ENCODE peak calls at places on chromosomes 11 and 22, in ten cellular contexts. One of them, this sample, is unnamed.

GRCh38 chr22:38177926-38178604 is 3.6 kb downstream of the PLA2G6 start:
- DNase-seq in colonic mucosa: peak
- DNase-seq in foreskin fibroblast: peak
- DNase-seq in mammary epithelial cell: peak
- DNase-seq in activated CD8-positive, alpha-beta T cell treated with anti-CD3 and anti-CD28 coated beads for 36 hours: no peak
- DNase-seq in GM23338: peak
- DNase-seq in GM13976: no peak
- DNase-seq in RWPE1: no peak
- DNase-seq in epithelial cell of esophagus: peak
- DNase-seq in PC-3: peak
- DNase-seq in this sample: peak

GRCh38 chr11:122676638-122677037 is 21.1 kb downstream of the UBASH3B start:
- DNase-seq in colonic mucosa: no peak
- DNase-seq in foreskin fibroblast: no peak
- DNase-seq in mammary epithelial cell: peak
- DNase-seq in activated CD8-positive, alpha-beta T cell treated with anti-CD3 and anti-CD28 coated beads for 36 hours: peak
- DNase-seq in GM23338: no peak
- DNase-seq in GM13976: no peak
- DNase-seq in RWPE1: peak
- DNase-seq in epithelial cell of esophagus: peak
- DNase-seq in PC-3: peak
- DNase-seq in this sample: peak

GRCh38 chr11:69040581-69041260 is 8.0 kb upstream of the TPCN2 start:
- DNase-seq in colonic mucosa: no peak
- DNase-seq in foreskin fibroblast: peak
- DNase-seq in mammary epithelial cell: no peak
- DNase-seq in activated CD8-positive, alpha-beta T cell treated with anti-CD3 and anti-CD28 coated beads for 36 hours: peak
- DNase-seq in GM23338: no peak
- DNase-seq in GM13976: no peak
- DNase-seq in RWPE1: no peak
- DNase-seq in epithelial cell of esophagus: no peak
- DNase-seq in PC-3: no peak
- DNase-seq in this sample: no peak

GRCh38 chr22:24200616-24201212 is 19.4 kb downstream of the SUSD2 start:
- DNase-seq in colonic mucosa: no peak
- DNase-seq in foreskin fibroblast: peak
- DNase-seq in mammary epithelial cell: peak
- DNase-seq in activated CD8-positive, alpha-beta T cell treated with anti-CD3 and anti-CD28 coated beads for 36 hours: no peak
- DNase-seq in GM23338: no peak
- DNase-seq in GM13976: no peak
- DNase-seq in RWPE1: peak
- DNase-seq in epithelial cell of esophagus: peak
- DNase-seq in PC-3: peak
- DNase-seq in this sample: peak

GRCh38 chr11:20599424-20600346 is at the start of gene SLC6A5:
- DNase-seq in colonic mucosa: no peak
- DNase-seq in foreskin fibroblast: peak
- DNase-seq in mammary epithelial cell: peak
- DNase-seq in activated CD8-positive, alpha-beta T cell treated with anti-CD3 and anti-CD28 coated beads for 36 hours: peak
- DNase-seq in GM23338: peak
- DNase-seq in GM13976: peak
- DNase-seq in RWPE1: peak
- DNase-seq in epithelial cell of esophagus: peak
- DNase-seq in PC-3: peak
- DNase-seq in this sample: peak

GRCh38 chr22:29801153-29801552 is 34.0 kb downstream of the UQCR10 start:
- DNase-seq in colonic mucosa: no peak
- DNase-seq in foreskin fibroblast: no peak
- DNase-seq in mammary epithelial cell: no peak
- DNase-seq in activated CD8-positive, alpha-beta T cell treated with anti-CD3 and anti-CD28 coated beads for 36 hours: no peak
- DNase-seq in GM23338: peak
- DNase-seq in GM13976: no peak
- DNase-seq in RWPE1: no peak
- DNase-seq in epithelial cell of esophagus: no peak
- DNase-seq in PC-3: no peak
- DNase-seq in this sample: no peak

GRCh38 chr22:44201556-44202129 is 20.9 kb downstream of the PARVG start:
- DNase-seq in colonic mucosa: no peak
- DNase-seq in foreskin fibroblast: no peak
- DNase-seq in mammary epithelial cell: no peak
- DNase-seq in activated CD8-positive, alpha-beta T cell treated with anti-CD3 and anti-CD28 coated beads for 36 hours: no peak
- DNase-seq in GM23338: no peak
- DNase-seq in GM13976: no peak
- DNase-seq in RWPE1: no peak
- DNase-seq in epithelial cell of esophagus: no peak
- DNase-seq in PC-3: no peak
- DNase-seq in this sample: no peak

GRCh38 chr11:129932385-129933067 is 37.1 kb upstream of the NFRKB start:
- DNase-seq in colonic mucosa: no peak
- DNase-seq in foreskin fibroblast: no peak
- DNase-seq in mammary epithelial cell: peak
- DNase-seq in activated CD8-positive, alpha-beta T cell treated with anti-CD3 and anti-CD28 coated beads for 36 hours: no peak
- DNase-seq in GM23338: no peak
- DNase-seq in GM13976: no peak
- DNase-seq in RWPE1: no peak
- DNase-seq in epithelial cell of esophagus: peak
- DNase-seq in PC-3: peak
- DNase-seq in this sample: no peak

GRCh38 chr11:5234390-5234834 is at the start of gene HBD:
- DNase-seq in colonic mucosa: no peak
- DNase-seq in foreskin fibroblast: no peak
- DNase-seq in mammary epithelial cell: peak
- DNase-seq in activated CD8-positive, alpha-beta T cell treated with anti-CD3 and anti-CD28 coated beads for 36 hours: no peak
- DNase-seq in GM23338: no peak
- DNase-seq in GM13976: no peak
- DNase-seq in RWPE1: no peak
- DNase-seq in epithelial cell of esophagus: no peak
- DNase-seq in PC-3: no peak
- DNase-seq in this sample: no peak

GRCh38 chr11:24082241-24082640 is 414.6 kb upstream of the LUZP2 start:
- DNase-seq in colonic mucosa: no peak
- DNase-seq in foreskin fibroblast: no peak
- DNase-seq in mammary epithelial cell: no peak
- DNase-seq in activated CD8-positive, alpha-beta T cell treated with anti-CD3 and anti-CD28 coated beads for 36 hours: no peak
- DNase-seq in GM23338: no peak
- DNase-seq in GM13976: no peak
- DNase-seq in RWPE1: no peak
- DNase-seq in epithelial cell of esophagus: no peak
- DNase-seq in PC-3: no peak
- DNase-seq in this sample: no peak

GRCh38 chr22:24703101-24703500 is 71.4 kb downstream of the PIWIL3 start:
- DNase-seq in colonic mucosa: peak
- DNase-seq in foreskin fibroblast: peak
- DNase-seq in mammary epithelial cell: peak
- DNase-seq in activated CD8-positive, alpha-beta T cell treated with anti-CD3 and anti-CD28 coated beads for 36 hours: no peak
- DNase-seq in GM23338: no peak
- DNase-seq in GM13976: no peak
- DNase-seq in RWPE1: no peak
- DNase-seq in epithelial cell of esophagus: no peak
- DNase-seq in PC-3: no peak
- DNase-seq in this sample: no peak

GRCh38 chr11:10348650-10349280 is 43.9 kb downstream of the ADM start:
- DNase-seq in colonic mucosa: no peak
- DNase-seq in foreskin fibroblast: peak
- DNase-seq in mammary epithelial cell: peak
- DNase-seq in activated CD8-positive, alpha-beta T cell treated with anti-CD3 and anti-CD28 coated beads for 36 hours: no peak
- DNase-seq in GM23338: no peak
- DNase-seq in GM13976: no peak
- DNase-seq in RWPE1: no peak
- DNase-seq in epithelial cell of esophagus: peak
- DNase-seq in PC-3: peak
- DNase-seq in this sample: peak

GRCh38 chr22:45242778-45243191 is 2.1 kb upstream of the KIAA0930 start:
- DNase-seq in colonic mucosa: peak
- DNase-seq in foreskin fibroblast: no peak
- DNase-seq in mammary epithelial cell: no peak
- DNase-seq in activated CD8-positive, alpha-beta T cell treated with anti-CD3 and anti-CD28 coated beads for 36 hours: no peak
- DNase-seq in GM23338: peak
- DNase-seq in GM13976: no peak
- DNase-seq in RWPE1: no peak
- DNase-seq in epithelial cell of esophagus: peak
- DNase-seq in PC-3: peak
- DNase-seq in this sample: peak
- TF ChIP-seq CTCF in colonic mucosa: no peak
- TF ChIP-seq CTCF in foreskin fibroblast: no peak
- TF ChIP-seq CTCF in mammary epithelial cell: no peak
- TF ChIP-seq CTCF in activated CD8-positive, alpha-beta T cell treated with anti-CD3 and anti-CD28 coated beads for 36 hours: peak
- TF ChIP-seq CTCF in GM23338: no peak
- TF ChIP-seq CTCF in GM13976: peak
- TF ChIP-seq CTCF in RWPE1: no peak
- TF ChIP-seq CTCF in epithelial cell of esophagus: peak
- TF ChIP-seq CTCF in PC-3: peak
- TF ChIP-seq CTCF in this sample: no peak

GRCh38 chr11:2210366-2211112 is 38.9 kb upstream of the TH start:
- DNase-seq in colonic mucosa: peak
- DNase-seq in foreskin fibroblast: no peak
- DNase-seq in mammary epithelial cell: no peak
- DNase-seq in activated CD8-positive, alpha-beta T cell treated with anti-CD3 and anti-CD28 coated beads for 36 hours: peak
- DNase-seq in GM23338: no peak
- DNase-seq in GM13976: peak
- DNase-seq in RWPE1: no peak
- DNase-seq in epithelial cell of esophagus: no peak
- DNase-seq in PC-3: no peak
- DNase-seq in this sample: no peak
- TF ChIP-seq CTCF in colonic mucosa: no peak
- TF ChIP-seq CTCF in foreskin fibroblast: no peak
- TF ChIP-seq CTCF in mammary epithelial cell: no peak
- TF ChIP-seq CTCF in activated CD8-positive, alpha-beta T cell treated with anti-CD3 and anti-CD28 coated beads for 36 hours: no peak
- TF ChIP-seq CTCF in GM23338: no peak
- TF ChIP-seq CTCF in GM13976: no peak
- TF ChIP-seq CTCF in RWPE1: no peak
- TF ChIP-seq CTCF in epithelial cell of esophagus: no peak
- TF ChIP-seq CTCF in PC-3: no peak
- TF ChIP-seq CTCF in this sample: no peak

DNA sequence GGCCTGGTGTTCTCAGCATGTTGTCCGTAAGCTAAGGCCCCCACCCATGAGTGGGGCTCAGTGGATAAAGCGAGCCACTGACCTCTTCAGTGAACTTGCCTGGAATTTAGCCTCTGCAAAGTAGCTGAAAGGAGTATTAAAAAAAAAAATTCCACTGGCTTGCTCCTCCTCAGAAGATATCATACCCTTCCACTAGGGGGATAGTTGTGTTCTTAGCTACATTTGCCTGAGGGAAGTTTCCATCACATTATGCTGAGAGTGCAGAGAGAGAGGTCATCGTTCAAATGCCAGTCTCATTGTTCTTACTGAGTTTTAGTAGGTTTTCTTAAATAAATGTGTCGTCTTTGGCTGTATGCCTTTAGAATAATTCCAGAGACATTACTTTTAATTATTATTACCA is 879.7 kb downstream of the JRKL start:
- DNase-seq in colonic mucosa: no peak
- DNase-seq in foreskin fibroblast: no peak
- DNase-seq in mammary epithelial cell: peak
- DNase-seq in activated CD8-positive, alpha-beta T cell treated with anti-CD3 and anti-CD28 coated beads for 36 hours: no peak
- DNase-seq in GM23338: peak
- DNase-seq in GM13976: no peak
- DNase-seq in RWPE1: peak
- DNase-seq in epithelial cell of esophagus: peak
- DNase-seq in PC-3: peak
- DNase-seq in this sample: peak
- TF ChIP-seq CTCF in colonic mucosa: no peak
- TF ChIP-seq CTCF in foreskin fibroblast: no peak
- TF ChIP-seq CTCF in mammary epithelial cell: peak
- TF ChIP-seq CTCF in activated CD8-positive, alpha-beta T cell treated with anti-CD3 and anti-CD28 coated beads for 36 hours: no peak
- TF ChIP-seq CTCF in GM23338: peak
- TF ChIP-seq CTCF in GM13976: no peak
- TF ChIP-seq CTCF in RWPE1: no peak
- TF ChIP-seq CTCF in epithelial cell of esophagus: peak
- TF ChIP-seq CTCF in PC-3: peak
- TF ChIP-seq CTCF in this sample: peak

DNA sequence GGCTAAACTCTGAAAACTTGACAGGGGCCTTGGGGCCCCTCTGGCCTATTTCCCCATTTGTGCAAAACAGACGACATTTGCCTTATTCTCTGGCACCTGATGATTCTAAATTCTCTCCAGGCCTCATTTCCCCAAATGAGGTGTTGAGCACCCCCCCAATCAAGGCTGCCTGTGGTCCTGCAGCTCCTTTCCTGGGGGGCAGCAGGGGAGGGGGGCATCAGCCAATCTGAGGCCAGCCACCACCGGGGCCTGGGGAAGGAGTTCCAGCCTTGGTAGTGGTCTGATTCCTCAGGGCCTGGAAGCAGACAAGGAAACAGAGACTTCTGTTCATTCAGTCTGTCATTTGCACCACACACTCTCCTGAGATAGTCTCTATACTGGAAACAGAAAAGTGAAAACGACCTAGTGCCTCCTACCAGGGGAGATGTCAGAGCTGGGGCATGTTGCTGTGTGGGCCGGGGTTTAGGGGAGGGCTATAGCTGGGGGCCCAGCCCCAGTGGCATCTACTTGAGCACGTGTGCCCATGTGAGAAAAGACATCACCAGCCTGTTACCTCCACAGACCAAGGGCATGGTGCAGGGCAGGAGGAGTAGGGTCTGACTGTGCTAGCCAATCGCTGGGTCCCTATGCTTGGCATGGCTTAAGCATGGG is 1.9 kb upstream of the TPBGL start:
- DNase-seq in colonic mucosa: no peak
- DNase-seq in foreskin fibroblast: no peak
- DNase-seq in mammary epithelial cell: no peak
- DNase-seq in activated CD8-positive, alpha-beta T cell treated with anti-CD3 and anti-CD28 coated beads for 36 hours: no peak
- DNase-seq in GM23338: no peak
- DNase-seq in GM13976: no peak
- DNase-seq in RWPE1: no peak
- DNase-seq in epithelial cell of esophagus: no peak
- DNase-seq in PC-3: no peak
- DNase-seq in this sample: no peak
- TF ChIP-seq CTCF in colonic mucosa: no peak
- TF ChIP-seq CTCF in foreskin fibroblast: no peak
- TF ChIP-seq CTCF in mammary epithelial cell: no peak
- TF ChIP-seq CTCF in activated CD8-positive, alpha-beta T cell treated with anti-CD3 and anti-CD28 coated beads for 36 hours: no peak
- TF ChIP-seq CTCF in GM23338: no peak
- TF ChIP-seq CTCF in GM13976: no peak
- TF ChIP-seq CTCF in RWPE1: no peak
- TF ChIP-seq CTCF in epithelial cell of esophagus: no peak
- TF ChIP-seq CTCF in PC-3: no peak
- TF ChIP-seq CTCF in this sample: no peak

DNA sequence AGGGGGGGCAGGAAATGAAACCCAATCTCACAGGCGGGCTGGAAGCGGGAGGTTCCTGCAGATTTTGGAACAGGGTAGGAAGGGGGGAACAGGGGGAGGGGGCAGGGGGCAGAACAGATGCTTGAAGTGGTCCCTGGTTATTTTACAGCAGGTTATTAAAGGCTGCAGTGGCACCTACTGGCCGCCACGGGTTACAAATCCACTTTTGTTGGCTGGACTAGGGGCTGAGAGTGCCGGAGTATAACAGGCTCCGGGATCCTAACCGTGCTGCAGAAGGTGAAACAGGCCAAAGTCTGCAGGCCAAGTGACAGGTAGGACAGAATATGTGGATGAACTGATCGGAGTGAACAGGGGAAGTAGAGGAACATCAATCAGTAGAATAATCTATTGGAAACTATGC is 2.5 kb downstream of the ROBO3 start:
- DNase-seq in colonic mucosa: no peak
- DNase-seq in foreskin fibroblast: peak
- DNase-seq in mammary epithelial cell: no peak
- DNase-seq in activated CD8-positive, alpha-beta T cell treated with anti-CD3 and anti-CD28 coated beads for 36 hours: peak
- DNase-seq in GM23338: peak
- DNase-seq in GM13976: peak
- DNase-seq in RWPE1: peak
- DNase-seq in epithelial cell of esophagus: peak
- DNase-seq in PC-3: peak
- DNase-seq in this sample: peak
- TF ChIP-seq CTCF in colonic mucosa: no peak
- TF ChIP-seq CTCF in foreskin fibroblast: peak
- TF ChIP-seq CTCF in mammary epithelial cell: peak
- TF ChIP-seq CTCF in activated CD8-positive, alpha-beta T cell treated with anti-CD3 and anti-CD28 coated beads for 36 hours: peak
- TF ChIP-seq CTCF in GM23338: peak
- TF ChIP-seq CTCF in GM13976: peak
- TF ChIP-seq CTCF in RWPE1: peak
- TF ChIP-seq CTCF in epithelial cell of esophagus: peak
- TF ChIP-seq CTCF in PC-3: peak
- TF ChIP-seq CTCF in this sample: peak

This sample was measured in MCF 10A.